ENCODE peak calls at places on chromosome 9, in five cellular contexts. C, N, K, V and T are unnamed samples.

GRCh38 chr9:130327070-130327780 is 61.7 kb downstream of the HMCN2 start:
- DNase-seq in C (no peak), N (no peak), K (no peak), V (peak; percentile 74), T (no peak)

GRCh38 chr9:86637515-86637914 is 283.3 kb upstream of the TUT7 start:
- DNase-seq in C (peak; percentile 76), N (peak; percentile 52), K (peak; percentile 27), V (peak; percentile 27), T (peak; percentile 19)

GRCh38 chr9:14326264-14326826 is 12.4 kb upstream of the NFIB start:
- DNase-seq in C (peak; percentile 56), N (no peak), K (peak; percentile 76), V (no peak), T (peak; percentile 17)

GRCh38 chr9:127130661-127131538 is 8.5 kb upstream of the ANGPTL2 start:
- DNase-seq in C (peak; percentile 95), N (peak; percentile 75), K (peak; percentile 96), V (peak; percentile 74), T (no peak)

GRCh38 chr9:100731557-100731956 is 153.7 kb downstream of the CAVIN4 start:
- DNase-seq in C (no peak), N (no peak), K (no peak), V (no peak), T (no peak)

GRCh38 chr9:23658859-23659258 is 167.2 kb downstream of the ELAVL2 start:
- DNase-seq in C (no peak), N (no peak), K (no peak), V (no peak), T (no peak)

GRCh38 chr9:137242329-137243204 is 1.5 kb downstream of the TUBB4B start:
- DNase-seq in C (no peak), N (no peak), K (no peak), V (no peak), T (no peak)

GRCh38 chr9:92706218-92706940 is 36.4 kb upstream of the IPPK start:
- DNase-seq in C (peak; percentile 39), N (no peak), K (peak; percentile 76), V (peak; percentile 51), T (peak; percentile 62)

GRCh38 chr9:93129286-93129685 is 4.8 kb downstream of the NINJ1 start:
- DNase-seq in C (no peak), N (no peak), K (no peak), V (no peak), T (no peak)

GRCh38 chr9:89701221-89701798 is 96.5 kb downstream of the GADD45G start:
- DNase-seq in C (no peak), N (no peak), K (no peak), V (no peak), T (peak; percentile 86)

GRCh38 chr9:95753762-95754465 is 121.6 kb upstream of the ERCC6L2 start:
- DNase-seq in C (peak; percentile 52), N (no peak), K (no peak), V (no peak), T (no peak)

GRCh38 chr9:98809311-98810105 is 2.0 kb downstream of the GALNT12 start:
- DNase-seq in C (peak; percentile 52), N (peak; percentile 73), K (no peak), V (peak; percentile 90), T (no peak)

GRCh38 chr9:35464056-35465025 is 25.6 kb upstream of the RUSC2 start:
- DNase-seq in C (peak; percentile 57), N (no peak), K (peak; percentile 21), V (no peak), T (no peak)

GRCh38 chr9:34256104-34256503 is 73.0 kb downstream of the KIF24 start:
- DNase-seq in C (no peak), N (no peak), K (no peak), V (peak; percentile 66), T (no peak)

GRCh38 chr9:78234810-78235209 is 1.1 kb upstream of the CEP78 start:
- DNase-seq in C (peak; percentile 52), N (no peak), K (peak; percentile 18), V (no peak), T (no peak)

GRCh38 chr9:130042931-130043653 is at the start of gene FNBP1:
- DNase-seq in C (peak; percentile 84), N (peak; percentile 92), K (peak; percentile 72), V (peak; percentile 91), T (peak; percentile 91)

GRCh38 chr9:4937436-4937835 is 47.6 kb upstream of the JAK2 start:
- DNase-seq in C (no peak), N (no peak), K (no peak), V (no peak), T (peak; percentile 35)

GRCh38 chr9:77142366-77142765 is 35.0 kb upstream of the VPS13A start:
- DNase-seq in C (no peak), N (no peak), K (no peak), V (no peak), T (no peak)

GRCh38 chr9:99595796-99596195 is 225.9 kb upstream of the NR4A3 start:
- DNase-seq in C (no peak), N (no peak), K (no peak), V (no peak), T (peak; percentile 43)

GRCh38 chr9:135971892-135972291 is 10.7 kb upstream of the UBAC1 start:
- DNase-seq in C (no peak), N (peak; percentile 94), K (peak; percentile 89), V (no peak), T (peak; percentile 40)

GRCh38 chr9:31585158-31585557 is 799.3 kb upstream of the ACO1 start:
- DNase-seq in C (no peak), N (no peak), K (no peak), V (no peak), T (no peak)

GRCh38 chr9:72788966-72789365 is 163.9 kb downstream of the ALDH1A1 start:
- DNase-seq in C (no peak), N (no peak), K (no peak), V (no peak), T (no peak)

GRCh38 chr9:95727947-95728546 is 147.4 kb upstream of the ERCC6L2 start:
- DNase-seq in C (no peak), N (no peak), K (no peak), V (no peak), T (no peak)

GRCh38 chr9:27671591-27671990 is 98.3 kb upstream of the C9orf72 start:
- DNase-seq in C (peak; percentile 17), N (no peak), K (no peak), V (no peak), T (no peak)

GRCh38 chr9:109816490-109816889 is 36.5 kb downstream of the PALM2AKAP2 start:
- DNase-seq in C (peak; percentile 91), N (peak; percentile 65), K (peak; percentile 90), V (no peak), T (no peak)

GRCh38 chr9:135941288-135941995 is 19.7 kb downstream of the UBAC1 start:
- DNase-seq in C (no peak), N (no peak), K (no peak), V (no peak), T (no peak)

GRCh38 chr9:10008101-10008799 is 604.6 kb downstream of the PTPRD start:
- DNase-seq in C (no peak), N (no peak), K (no peak), V (no peak), T (no peak)

GRCh38 chr9:32486839-32487562 is 39.0 kb downstream of the RIGI start:
- DNase-seq in C (no peak), N (no peak), K (no peak), V (no peak), T (no peak)

GRCh38 chr9:100472725-100473261 is at the start of gene TMEFF1:
- DNase-seq in C (peak; percentile 18), N (peak; percentile 81), K (peak; percentile 21), V (peak; percentile 93), T (peak; percentile 17)

GRCh38 chr9:28774433-28775029 is 1201.2 kb upstream of the C9orf72 start:
- DNase-seq in C (peak; percentile 40), N (peak; percentile 50), K (peak; percentile 69), V (no peak), T (peak; percentile 22)

DNA sequence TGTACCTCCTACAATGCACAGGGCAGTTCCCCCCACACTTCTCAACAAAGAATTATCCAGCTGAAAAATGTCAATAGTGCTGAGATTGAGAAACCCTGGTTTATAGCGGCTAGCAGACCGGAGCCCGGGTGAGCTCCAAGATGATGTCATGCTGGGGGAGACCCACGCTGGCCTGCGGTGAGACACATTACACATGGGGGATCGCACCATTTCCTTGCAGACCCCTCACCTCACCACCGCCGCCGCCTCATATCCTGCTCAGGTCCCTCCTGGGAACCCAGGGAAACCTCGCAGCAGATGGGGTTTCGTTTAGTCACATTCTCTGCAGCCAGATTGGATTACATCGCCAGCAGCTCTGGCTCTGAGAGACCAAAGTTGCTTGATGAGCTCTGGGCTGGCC is 14.7 kb upstream of the TNC start:
- DNase-seq in C (peak; percentile 60), N (no peak), K (no peak), V (peak; percentile 81), T (no peak)
- H3K4me3 ChIP-seq in C (no peak overlapping the region), N (no peak overlapping the region), K (no peak overlapping the region), V (peak overlapping the region; percentile 12), T (no peak overlapping the region)

GRCh38 chr9:133396952-133397351 is 20.8 kb downstream of the STKLD1 start:
- DNase-seq in C (peak; percentile 34), N (no peak), K (peak; percentile 25), V (peak; percentile 78), T (no peak)
- TF ChIP-seq CTCF in C (peak; percentile 52), N (peak; percentile 15), K (peak; percentile 17), V (peak; percentile 89), T (no peak)

GRCh38 chr9:70566743-70567142 is 152.3 kb upstream of the KLF9 start:
- DNase-seq in C (no peak), N (no peak), K (no peak), V (no peak), T (no peak)
- H3K4me3 ChIP-seq in C (no peak overlapping the region), N (no peak overlapping the region), K (no peak overlapping the region), V (no peak overlapping the region), T (no peak overlapping the region)

DNA sequence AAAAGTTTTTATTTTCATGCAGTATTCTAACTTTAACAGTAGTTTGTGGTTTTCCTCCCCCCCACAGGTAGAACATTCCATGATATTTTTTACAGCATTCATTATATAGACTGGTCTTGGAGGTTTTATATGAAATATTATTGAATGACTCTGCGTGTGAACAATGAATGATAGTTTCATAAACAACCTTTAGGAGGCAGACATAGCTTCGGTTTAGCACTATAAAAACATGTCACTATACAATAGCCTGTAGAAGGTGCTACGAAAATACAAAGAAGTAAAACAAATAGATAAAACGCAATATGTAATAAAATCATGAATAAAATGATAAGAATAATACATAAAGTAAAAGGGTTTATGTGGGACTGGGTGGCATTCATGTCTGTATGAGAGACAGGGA is 8.5 kb downstream of the KLF4 start:
- DNase-seq in C (no peak), N (no peak), K (peak; percentile 36), V (no peak), T (no peak)
- TF ChIP-seq CTCF in C (peak; percentile 23), N (peak; percentile 36), K (peak; percentile 35), V (no peak), T (no peak)

DNA sequence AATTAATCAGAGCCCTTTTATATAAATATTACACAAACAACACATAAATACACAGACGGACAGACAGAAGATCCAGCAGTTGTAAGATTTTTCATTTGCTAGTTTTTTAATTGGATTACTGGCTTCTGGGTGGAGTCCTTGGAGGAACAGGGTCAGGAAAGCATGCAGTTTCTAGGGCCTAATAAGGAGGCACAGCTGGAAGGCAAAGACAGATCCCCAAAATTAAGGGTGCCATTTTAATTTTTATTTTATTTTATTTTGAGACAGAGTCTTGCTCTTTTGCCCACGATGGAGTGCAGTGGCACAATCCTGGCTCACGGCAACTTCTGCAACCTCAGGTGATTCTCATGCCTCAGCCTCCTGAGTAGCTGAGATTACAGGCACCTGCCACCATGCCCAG is 49.5 kb downstream of the PTGS1 start:
- DNase-seq in C (no peak), N (no peak), K (no peak), V (peak; percentile 29), T (no peak)
- H3K4me3 ChIP-seq in C (no peak overlapping the region), N (no peak overlapping the region), K (no peak overlapping the region), V (no peak overlapping the region), T (no peak overlapping the region)